ENCODE peak calls at places on chromosomes 6 and 20, in seven cellular contexts. V, Y, G, L, J, Z and P are unnamed samples.

GRCh38 chr20:33444797-33445560 is 1.4 kb upstream of the SNTA1 start:
- DNase-seq in V (peak; percentile 75), Y (no peak), G (peak; percentile 77), L (peak; percentile 23), J (no peak), Z (peak; percentile 23), P (no peak)

GRCh38 chr6:74731921-74732320 is 473.9 kb downstream of the COL12A1 start:
- DNase-seq in V (no peak), Y (no peak), G (no peak), L (no peak), J (no peak), Z (no peak), P (no peak)

GRCh38 chr6:6736753-6737654 is 148.5 kb downstream of the LY86 start:
- DNase-seq in V (no peak), Y (peak; percentile 84), G (peak; percentile 93), L (peak; percentile 83), J (peak; percentile 81), Z (peak; percentile 37), P (no peak)

GRCh38 chr6:6909111-6909510 is 198.7 kb upstream of the RREB1 start:
- DNase-seq in V (no peak), Y (no peak), G (no peak), L (no peak), J (no peak), Z (no peak), P (no peak)

GRCh38 chr6:4398806-4399205 is 263.4 kb upstream of the ECI2 start:
- DNase-seq in V (no peak), Y (no peak), G (no peak), L (no peak), J (no peak), Z (no peak), P (no peak)

GRCh38 chr6:98574991-98575390 is 259.4 kb upstream of the POU3F2 start:
- DNase-seq in V (peak; percentile 45), Y (peak; percentile 96), G (no peak), L (peak; percentile 7), J (no peak), Z (peak; percentile 42), P (no peak)

GRCh38 chr20:59435496-59435895 is 135.1 kb downstream of the EDN3 start:
- DNase-seq in V (no peak), Y (no peak), G (no peak), L (no peak), J (no peak), Z (no peak), P (no peak)

GRCh38 chr20:23161968-23162696 is 76.0 kb upstream of the CD93 start:
- DNase-seq in V (peak; percentile 73), Y (no peak), G (no peak), L (peak; percentile 72), J (peak; percentile 64), Z (peak; percentile 93), P (no peak)

GRCh38 chr6:28206527-28207243 is 18.4 kb upstream of the ZSCAN9 start:
- DNase-seq in V (no peak), Y (no peak), G (peak; percentile 61), L (no peak), J (no peak), Z (no peak), P (no peak)

GRCh38 chr20:52312131-52312729 is 120.7 kb upstream of the ZFP64 start:
- DNase-seq in V (peak; percentile 70), Y (peak; percentile 65), G (peak; percentile 74), L (no peak), J (peak; percentile 22), Z (peak; percentile 22), P (peak; percentile 16)

GRCh38 chr6:23633986-23634385 is 492.0 kb upstream of the NRSN1 start:
- DNase-seq in V (no peak), Y (no peak), G (no peak), L (no peak), J (no peak), Z (no peak), P (no peak)

GRCh38 chr6:126052485-126052884 is 66.1 kb downstream of the TRMT11 start:
- DNase-seq in V (no peak), Y (no peak), G (no peak), L (no peak), J (no peak), Z (no peak), P (no peak)

GRCh38 chr6:18101271-18101670 is 21.2 kb downstream of the NHLRC1 start:
- DNase-seq in V (no peak), Y (no peak), G (no peak), L (no peak), J (no peak), Z (no peak), P (no peak)

GRCh38 chr6:91462236-91462635 is 875.4 kb upstream of the MAP3K7 start:
- DNase-seq in V (no peak), Y (no peak), G (no peak), L (no peak), J (no peak), Z (no peak), P (no peak)

GRCh38 chr20:9053108-9053507 is 15.8 kb upstream of the PLCB4 start:
- DNase-seq in V (no peak), Y (no peak), G (no peak), L (no peak), J (no peak), Z (no peak), P (no peak)

GRCh38 chr20:57616143-57616951 is 3.9 kb downstream of the ZBP1 start:
- DNase-seq in V (no peak), Y (no peak), G (no peak), L (no peak), J (no peak), Z (no peak), P (peak; percentile 3)

GRCh38 chr6:82704048-82704447 is 340.4 kb downstream of the TPBG start:
- DNase-seq in V (no peak), Y (no peak), G (no peak), L (no peak), J (no peak), Z (no peak), P (no peak)

GRCh38 chr20:62252342-62252966 is 14.1 kb downstream of the OSBPL2 start:
- DNase-seq in V (no peak), Y (no peak), G (no peak), L (no peak), J (no peak), Z (no peak), P (no peak)

GRCh38 chr6:17971128-17972073 is 16.0 kb downstream of the KIF13A start:
- DNase-seq in V (no peak), Y (no peak), G (no peak), L (no peak), J (no peak), Z (no peak), P (no peak)

GRCh38 chr20:19137641-19138040 is 74.8 kb upstream of the SLC24A3 start:
- DNase-seq in V (no peak), Y (no peak), G (no peak), L (no peak), J (no peak), Z (no peak), P (no peak)

GRCh38 chr6:37171141-37171969 is 1.4 kb downstream of the PIM1 start:
- DNase-seq in V (no peak), Y (peak; percentile 32), G (peak; percentile 67), L (peak; percentile 57), J (peak; percentile 49), Z (peak; percentile 53), P (peak; percentile 63)

GRCh38 chr20:31841928-31842327 is 3.5 kb downstream of the FOXS1 start:
- DNase-seq in V (peak; percentile 38), Y (no peak), G (no peak), L (no peak), J (peak; percentile 58), Z (no peak), P (no peak)

DNA sequence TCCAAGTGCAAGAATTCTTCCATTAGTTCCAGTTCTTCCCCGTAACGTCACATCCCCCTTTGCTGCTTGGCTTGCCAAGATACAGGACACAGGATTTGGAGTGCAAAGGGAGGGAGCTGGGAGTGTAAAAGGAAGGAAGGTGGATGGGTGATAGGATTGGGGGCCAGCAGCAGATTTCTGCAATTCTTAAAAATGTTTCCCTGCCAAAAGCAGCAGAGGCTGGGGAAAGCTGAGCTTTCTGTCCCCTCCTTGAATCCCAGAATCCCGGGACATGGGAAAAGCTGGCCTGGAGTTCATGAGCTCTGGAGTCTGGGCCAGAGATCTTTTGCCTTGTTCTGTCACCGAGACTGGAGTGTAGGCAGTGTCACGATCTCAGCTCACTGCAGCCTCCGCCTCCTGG is 60.0 kb upstream of the EPB41L1 start:
- DNase-seq in V (no peak), Y (no peak), G (peak; percentile 64), L (no peak), J (no peak), Z (peak; percentile 39), P (no peak)
- H3K4me3 ChIP-seq in V (no peak overlapping the region), Y (no peak overlapping the region), G (no peak overlapping the region), L (peak overlapping the region; percentile 66), J (no peak overlapping the region), Z (peak overlapping the region; percentile 2), P (peak overlapping the region; percentile 84)

GRCh38 chr6:113464536-113464935 is 392.6 kb upstream of the MARCKS start:
- DNase-seq in V (no peak), Y (no peak), G (no peak), L (no peak), J (no peak), Z (no peak), P (no peak)

GRCh38 chr6:113464959-113465358 is 392.2 kb upstream of the MARCKS start:
- DNase-seq in V (no peak), Y (no peak), G (no peak), L (no peak), J (no peak), Z (no peak), P (no peak)

GRCh38 chr6:113461153-113461897 is 395.8 kb upstream of the MARCKS start:
- DNase-seq in V (peak; percentile 9), Y (peak; percentile 28), G (no peak), L (no peak), J (no peak), Z (no peak), P (no peak)

GRCh38 chr6:113466526-113466925 is 390.6 kb upstream of the MARCKS start:
- DNase-seq in V (no peak), Y (no peak), G (no peak), L (no peak), J (no peak), Z (no peak), P (no peak)
- H3K4me1 ChIP-seq in V (no peaks in the 10 kb centered on the region), Y (no peaks in the 10 kb centered on the region), G (no peaks in the 10 kb centered on the region), L (no peaks in the 10 kb centered on the region), J (no peaks in the 10 kb centered on the region), Z (no peaks in the 10 kb centered on the region), P (no peaks in the 10 kb centered on the region)

GRCh38 chr6:33431880-33432541 is 12.1 kb downstream of the SYNGAP1 start:
- DNase-seq in V (no peak), Y (no peak), G (peak; percentile 67), L (no peak), J (no peak), Z (no peak), P (no peak)

GRCh38 chr6:33430991-33431879 is 11.4 kb downstream of the SYNGAP1 start:
- DNase-seq in V (peak; percentile 46), Y (peak; percentile 81), G (peak; percentile 95), L (peak; percentile 57), J (peak; percentile 68), Z (peak; percentile 68), P (no peak)

GRCh38 chr6:33433001-33433559 is 13.2 kb downstream of the SYNGAP1 start:
- DNase-seq in V (no peak), Y (no peak), G (peak; percentile 72), L (no peak), J (no peak), Z (no peak), P (no peak)

GRCh38 chr6:33432546-33432945 is 12.7 kb downstream of the SYNGAP1 start:
- DNase-seq in V (no peak), Y (no peak), G (peak; percentile 63), L (no peak), J (no peak), Z (no peak), P (no peak)

GRCh38 chr6:33433560-33434191 is 13.8 kb downstream of the SYNGAP1 start:
- DNase-seq in V (no peak), Y (no peak), G (peak; percentile 64), L (no peak), J (peak; percentile 46), Z (no peak), P (no peak)
- H3K4me3 ChIP-seq in V (no peak overlapping the region), Y (no peak overlapping the region), G (no peak overlapping the region), L (no peak overlapping the region), J (no peak overlapping the region), Z (no peak overlapping the region), P (no peak overlapping the region)

GRCh38 chr20:49889245-49889942 is 25.9 kb downstream of the SPATA2 start:
- DNase-seq in V (no peak), Y (no peak), G (no peak), L (no peak), J (no peak), Z (no peak), P (no peak)
- H3K4me1 ChIP-seq in V (peaks cover 14% of the 10 kb centered on the region), Y (no peaks in the 10 kb centered on the region), G (peaks cover 23% of the 10 kb centered on the region), L (peaks cover 65% of the 10 kb centered on the region), J (peaks cover 29% of the 10 kb centered on the region), Z (peaks cover 40% of the 10 kb centered on the region), P (peaks cover 19% of the 10 kb centered on the region)